ENCODE peak calls at places on chromosomes 2 and 18, in four cellular contexts. K is CD8-positive, alpha-beta memory T cell; I is neuronal stem cell; F is HepG2. H is an unnamed sample.

GRCh38 chr2:75709297-75709696 is 1.4 kb downstream of the GCFC2 start:
- DNase-seq in I (no peak), F (peak), K (no peak), H (no peak)

GRCh38 chr2:46847185-46847710 is 68.4 kb downstream of the MCFD2 start:
- DNase-seq in K (no peak), I (no peak), F (peak), H (peak)

GRCh38 chr2:28038722-28039121 is 148.2 kb downstream of the BABAM2 start:
- DNase-seq in F (no peak), K (no peak), I (no peak), H (no peak)

GRCh38 chr2:95025406-95026319 is at the start of gene MAL:
- DNase-seq in I (peak), F (no peak), K (peak), H (no peak)

GRCh38 chr2:151632993-151633592 is 101.2 kb downstream of the NEB start:
- DNase-seq in F (peak), I (no peak), K (no peak), H (no peak)

GRCh38 chr18:76490701-76491171 is 4.3 kb downstream of the ZNF516 start:
- DNase-seq in K (peak), I (no peak), F (no peak), H (no peak)

GRCh38 chr2:159094173-159094737 is 125.8 kb downstream of the TANC1 start:
- DNase-seq in K (no peak), I (no peak), F (no peak), H (peak)

GRCh38 chr18:51453594-51453993 is 256.1 kb upstream of the MEX3C start:
- DNase-seq in K (no peak), F (no peak), I (no peak), H (no peak)

GRCh38 chr18:53551868-53552426 is 672.5 kb downstream of the MBD2 start:
- DNase-seq in I (no peak), F (no peak), K (no peak), H (no peak)

GRCh38 chr2:74181739-74182138 is 3.1 kb upstream of the MOB1A start:
- DNase-seq in K (no peak), I (no peak), F (no peak), H (no peak)

GRCh38 chr2:45276914-45277313 is 267.7 kb upstream of the SIX2 start:
- DNase-seq in K (no peak), F (peak), I (no peak), H (no peak)

GRCh38 chr2:45008296-45009129 is 739 bp downstream of the SIX2 start:
- DNase-seq in K (no peak), I (no peak), F (no peak), H (no peak)

DNA sequence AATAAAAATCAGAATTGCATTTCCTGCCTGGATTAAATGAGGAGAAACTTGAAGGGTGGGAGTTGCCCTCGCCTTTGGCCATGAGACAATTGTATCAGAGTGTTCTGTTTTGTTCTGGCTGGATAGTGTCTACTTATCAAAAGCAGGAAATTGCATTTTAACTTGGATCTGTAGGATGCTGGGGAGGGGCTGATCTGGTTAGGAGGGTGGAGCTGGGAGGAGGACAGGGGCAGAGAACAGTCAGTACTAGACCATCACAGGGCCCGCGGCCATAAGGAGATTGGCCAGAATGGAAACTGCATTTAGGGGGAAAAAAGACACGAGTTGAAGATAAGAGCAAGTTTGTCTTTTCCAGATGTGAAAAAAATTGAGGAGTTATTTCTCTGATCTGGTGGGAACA is 199.1 kb upstream of the POU3F3 start:
- DNase-seq in F (no peak), K (no peak), I (no peak), H (no peak)
- H3K4me3 ChIP-seq in F (no peak), K (no peak), I (no peak), H (no peak)

GRCh38 chr2:54386993-54387590 is 69.0 kb upstream of the SPTBN1 start:
- DNase-seq in I (no peak), F (no peak), K (no peak), H (no peak)

GRCh38 chr2:54385271-54385670 is 70.9 kb upstream of the SPTBN1 start:
- DNase-seq in I (no peak), F (no peak), K (no peak), H (no peak)

GRCh38 chr2:54388093-54388492 is 68.0 kb upstream of the SPTBN1 start:
- DNase-seq in I (no peak), F (no peak), K (no peak), H (no peak)

GRCh38 chr2:54387592-54387991 is 68.5 kb upstream of the SPTBN1 start:
- DNase-seq in I (no peak), F (no peak), K (no peak), H (no peak)

GRCh38 chr2:54386585-54386984 is 69.5 kb upstream of the SPTBN1 start:
- DNase-seq in I (no peak), K (no peak), F (no peak), H (no peak)
- H3K27ac ChIP-seq in I (no peak), K (no peak), F (no peak), H (no peak)

GRCh38 chr18:79275992-79276391 is 119.7 kb upstream of the NFATC1 start:
- DNase-seq in I (no peak), K (no peak), F (no peak), H (no peak)
- H3K4me3 ChIP-seq in I (no peak), K (no peak), F (no peak), H (no peak)

GRCh38 chr18:48680871-48681270 is 142.0 kb downstream of the CTIF start:
- DNase-seq in I (peak), F (no peak), K (no peak), H (peak)

GRCh38 chr18:48676756-48677368 is 138.0 kb downstream of the CTIF start:
- DNase-seq in I (peak), F (peak), K (peak), H (no peak)

GRCh38 chr18:48680339-48680738 is 141.5 kb downstream of the CTIF start:
- DNase-seq in K (no peak), F (no peak), I (no peak), H (no peak)

GRCh38 chr18:48678237-48679115 is 139.6 kb downstream of the CTIF start:
- DNase-seq in I (no peak), K (no peak), F (no peak), H (no peak)

GRCh38 chr18:48679236-48679635 is 140.4 kb downstream of the CTIF start:
- DNase-seq in F (no peak), I (no peak), K (no peak), H (no peak)
- H3K27ac ChIP-seq in F (no peak), I (no peak), K (no peak), H (peak)

GRCh38 chr2:26942543-26943295 is 27.7 kb upstream of the MAPRE3 start:
- DNase-seq in K (peak), I (peak), F (peak), H (no peak)
- H3K4me3 ChIP-seq in K (no peak), I (no peak), F (peak), H (no peak)

H was measured in coronary artery.